ENCODE peak calls at places on chromosomes 2 and 18, in ten cellular contexts. One of them, this sample, is unnamed.

GRCh38 chr2:128412181-128412871 is 93.7 kb upstream of the HS6ST1 start:
- DNase-seq in amygdala: no peak
- DNase-seq in GM03348: no peak
- DNase-seq in transverse colon: no peak
- DNase-seq in left ventricle myocardium superior: no peak
- DNase-seq in amniotic stem cell: no peak
- DNase-seq in AG08396: no peak
- DNase-seq in CD4-positive, alpha-beta T cell: no peak
- DNase-seq in B cell: no peak
- DNase-seq in Calu3: no peak
- DNase-seq in this sample: no peak

GRCh38 chr2:105052773-105053172 is 14.9 kb downstream of the MRPS9 start:
- DNase-seq in transverse colon: peak
- DNase-seq in Calu3: peak
- DNase-seq in CD4-positive, alpha-beta T cell: no peak
- DNase-seq in amniotic stem cell: no peak
- DNase-seq in B cell: no peak
- DNase-seq in AG08396: no peak
- DNase-seq in left ventricle myocardium superior: peak
- DNase-seq in GM03348: no peak
- DNase-seq in amygdala: no peak
- DNase-seq in this sample: no peak

GRCh38 chr2:28664120-28664842 is 87.3 kb upstream of the PPP1CB start:
- DNase-seq in AG08396: no peak
- DNase-seq in B cell: no peak
- DNase-seq in Calu3: no peak
- DNase-seq in CD4-positive, alpha-beta T cell: no peak
- DNase-seq in amniotic stem cell: no peak
- DNase-seq in amygdala: peak
- DNase-seq in left ventricle myocardium superior: peak
- DNase-seq in GM03348: no peak
- DNase-seq in transverse colon: peak
- DNase-seq in this sample: no peak

GRCh38 chr2:133579295-133579694 is 11.0 kb upstream of the NCKAP5 start:
- DNase-seq in left ventricle myocardium superior: peak
- DNase-seq in B cell: no peak
- DNase-seq in GM03348: no peak
- DNase-seq in Calu3: peak
- DNase-seq in AG08396: no peak
- DNase-seq in amniotic stem cell: no peak
- DNase-seq in CD4-positive, alpha-beta T cell: no peak
- DNase-seq in transverse colon: peak
- DNase-seq in amygdala: no peak
- DNase-seq in this sample: no peak

GRCh38 chr2:134124047-134124753 is 129.7 kb upstream of the MGAT5 start:
- DNase-seq in transverse colon: peak
- DNase-seq in Calu3: no peak
- DNase-seq in GM03348: no peak
- DNase-seq in CD4-positive, alpha-beta T cell: no peak
- DNase-seq in left ventricle myocardium superior: no peak
- DNase-seq in amniotic stem cell: no peak
- DNase-seq in amygdala: no peak
- DNase-seq in AG08396: no peak
- DNase-seq in B cell: no peak
- DNase-seq in this sample: no peak

GRCh38 chr2:132620115-132620514 is 49.9 kb downstream of the LYPD1 start:
- DNase-seq in Calu3: no peak
- DNase-seq in GM03348: peak
- DNase-seq in left ventricle myocardium superior: no peak
- DNase-seq in AG08396: peak
- DNase-seq in CD4-positive, alpha-beta T cell: no peak
- DNase-seq in amygdala: no peak
- DNase-seq in B cell: no peak
- DNase-seq in transverse colon: no peak
- DNase-seq in amniotic stem cell: no peak
- DNase-seq in this sample: no peak

GRCh38 chr2:85181844-85182456 is 48.8 kb downstream of the TCF7L1 start:
- DNase-seq in amygdala: no peak
- DNase-seq in GM03348: no peak
- DNase-seq in Calu3: no peak
- DNase-seq in B cell: no peak
- DNase-seq in transverse colon: no peak
- DNase-seq in AG08396: no peak
- DNase-seq in CD4-positive, alpha-beta T cell: no peak
- DNase-seq in left ventricle myocardium superior: no peak
- DNase-seq in amniotic stem cell: no peak
- DNase-seq in this sample: no peak

GRCh38 chr2:237876951-237877491 is 17.6 kb downstream of the RAMP1 start:
- DNase-seq in transverse colon: no peak
- DNase-seq in GM03348: no peak
- DNase-seq in amniotic stem cell: no peak
- DNase-seq in Calu3: no peak
- DNase-seq in B cell: no peak
- DNase-seq in amygdala: no peak
- DNase-seq in left ventricle myocardium superior: no peak
- DNase-seq in CD4-positive, alpha-beta T cell: no peak
- DNase-seq in AG08396: no peak
- DNase-seq in this sample: no peak

GRCh38 chr2:117618607-117619006 is 195.9 kb upstream of the DDX18 start:
- DNase-seq in CD4-positive, alpha-beta T cell: no peak
- DNase-seq in Calu3: no peak
- DNase-seq in left ventricle myocardium superior: no peak
- DNase-seq in AG08396: no peak
- DNase-seq in GM03348: no peak
- DNase-seq in transverse colon: no peak
- DNase-seq in B cell: no peak
- DNase-seq in amygdala: no peak
- DNase-seq in amniotic stem cell: no peak
- DNase-seq in this sample: no peak

GRCh38 chr2:88350641-88351601 is 101.6 kb downstream of the FOXI3 start:
- DNase-seq in left ventricle myocardium superior: peak
- DNase-seq in Calu3: peak
- DNase-seq in amniotic stem cell: no peak
- DNase-seq in AG08396: peak
- DNase-seq in GM03348: peak
- DNase-seq in transverse colon: peak
- DNase-seq in CD4-positive, alpha-beta T cell: peak
- DNase-seq in amygdala: peak
- DNase-seq in B cell: peak
- DNase-seq in this sample: no peak

GRCh38 chr2:58608146-58608545 is 367.0 kb upstream of the FANCL start:
- DNase-seq in left ventricle myocardium superior: no peak
- DNase-seq in Calu3: no peak
- DNase-seq in transverse colon: no peak
- DNase-seq in B cell: no peak
- DNase-seq in amygdala: no peak
- DNase-seq in GM03348: no peak
- DNase-seq in amniotic stem cell: no peak
- DNase-seq in AG08396: no peak
- DNase-seq in CD4-positive, alpha-beta T cell: no peak
- DNase-seq in this sample: no peak

GRCh38 chr2:174785481-174785880 is 21.2 kb upstream of the CHRNA1 start:
- DNase-seq in B cell: no peak
- DNase-seq in GM03348: no peak
- DNase-seq in CD4-positive, alpha-beta T cell: no peak
- DNase-seq in transverse colon: no peak
- DNase-seq in Calu3: no peak
- DNase-seq in AG08396: no peak
- DNase-seq in amniotic stem cell: no peak
- DNase-seq in left ventricle myocardium superior: no peak
- DNase-seq in amygdala: no peak
- DNase-seq in this sample: no peak

GRCh38 chr18:62616331-62616805 is 93.5 kb downstream of the ZCCHC2 start:
- DNase-seq in amygdala: no peak
- DNase-seq in left ventricle myocardium superior: peak
- DNase-seq in GM03348: peak
- DNase-seq in AG08396: no peak
- DNase-seq in CD4-positive, alpha-beta T cell: no peak
- DNase-seq in Calu3: no peak
- DNase-seq in B cell: no peak
- DNase-seq in transverse colon: no peak
- DNase-seq in amniotic stem cell: peak
- DNase-seq in this sample: no peak

GRCh38 chr2:88055049-88055435 is 541 bp downstream of the KRCC1 start:
- DNase-seq in Calu3: no peak
- DNase-seq in amniotic stem cell: no peak
- DNase-seq in AG08396: peak
- DNase-seq in amygdala: no peak
- DNase-seq in left ventricle myocardium superior: no peak
- DNase-seq in transverse colon: no peak
- DNase-seq in CD4-positive, alpha-beta T cell: no peak
- DNase-seq in B cell: no peak
- DNase-seq in GM03348: peak
- DNase-seq in this sample: no peak

GRCh38 chr2:18599509-18600254 is 10.3 kb upstream of the NT5C1B start:
- DNase-seq in GM03348: peak
- DNase-seq in CD4-positive, alpha-beta T cell: no peak
- DNase-seq in B cell: no peak
- DNase-seq in amygdala: no peak
- DNase-seq in Calu3: no peak
- DNase-seq in left ventricle myocardium superior: no peak
- DNase-seq in transverse colon: no peak
- DNase-seq in amniotic stem cell: no peak
- DNase-seq in AG08396: no peak
- DNase-seq in this sample: no peak

GRCh38 chr2:44392338-44392943 is 30.7 kb downstream of the CAMKMT start:
- DNase-seq in B cell: peak
- DNase-seq in AG08396: no peak
- DNase-seq in left ventricle myocardium superior: no peak
- DNase-seq in Calu3: peak
- DNase-seq in transverse colon: peak
- DNase-seq in amygdala: no peak
- DNase-seq in CD4-positive, alpha-beta T cell: peak
- DNase-seq in GM03348: peak
- DNase-seq in amniotic stem cell: peak
- DNase-seq in this sample: no peak

GRCh38 chr18:41165625-41166024 is 789.4 kb upstream of the PIK3C3 start:
- DNase-seq in amygdala: no peak
- DNase-seq in transverse colon: no peak
- DNase-seq in left ventricle myocardium superior: no peak
- DNase-seq in amniotic stem cell: no peak
- DNase-seq in Calu3: no peak
- DNase-seq in AG08396: no peak
- DNase-seq in CD4-positive, alpha-beta T cell: no peak
- DNase-seq in GM03348: no peak
- DNase-seq in B cell: no peak
- DNase-seq in this sample: no peak

GRCh38 chr2:61554604-61555003 is 16.4 kb upstream of the XPO1 start:
- DNase-seq in Calu3: no peak
- DNase-seq in left ventricle myocardium superior: no peak
- DNase-seq in amygdala: no peak
- DNase-seq in amniotic stem cell: no peak
- DNase-seq in CD4-positive, alpha-beta T cell: no peak
- DNase-seq in AG08396: no peak
- DNase-seq in transverse colon: no peak
- DNase-seq in B cell: no peak
- DNase-seq in GM03348: no peak
- DNase-seq in this sample: no peak

GRCh38 chr18:49227456-49227855 is 233.0 kb downstream of the DYM start:
- DNase-seq in B cell: no peak
- DNase-seq in left ventricle myocardium superior: no peak
- DNase-seq in amygdala: no peak
- DNase-seq in Calu3: no peak
- DNase-seq in AG08396: no peak
- DNase-seq in CD4-positive, alpha-beta T cell: no peak
- DNase-seq in amniotic stem cell: no peak
- DNase-seq in transverse colon: peak
- DNase-seq in GM03348: no peak
- DNase-seq in this sample: no peak

GRCh38 chr2:199462167-199462976 is 4.6 kb upstream of the SATB2 start:
- DNase-seq in GM03348: no peak
- DNase-seq in Calu3: no peak
- DNase-seq in amniotic stem cell: no peak
- DNase-seq in AG08396: no peak
- DNase-seq in transverse colon: no peak
- DNase-seq in left ventricle myocardium superior: no peak
- DNase-seq in B cell: no peak
- DNase-seq in amygdala: no peak
- DNase-seq in CD4-positive, alpha-beta T cell: no peak
- DNase-seq in this sample: no peak

GRCh38 chr2:234611209-234611608 is 114.3 kb upstream of the ARL4C start:
- DNase-seq in AG08396: no peak
- DNase-seq in amniotic stem cell: no peak
- DNase-seq in B cell: no peak
- DNase-seq in transverse colon: no peak
- DNase-seq in CD4-positive, alpha-beta T cell: no peak
- DNase-seq in left ventricle myocardium superior: no peak
- DNase-seq in Calu3: peak
- DNase-seq in GM03348: no peak
- DNase-seq in amygdala: no peak
- DNase-seq in this sample: no peak

GRCh38 chr2:235614900-235615712 is 121.3 kb downstream of the AGAP1 start:
- DNase-seq in left ventricle myocardium superior: peak
- DNase-seq in amygdala: peak
- DNase-seq in Calu3: no peak
- DNase-seq in transverse colon: peak
- DNase-seq in AG08396: peak
- DNase-seq in amniotic stem cell: peak
- DNase-seq in B cell: no peak
- DNase-seq in GM03348: peak
- DNase-seq in CD4-positive, alpha-beta T cell: no peak
- DNase-seq in this sample: peak

GRCh38 chr2:150150137-150150536 is 337.3 kb downstream of the RND3 start:
- DNase-seq in CD4-positive, alpha-beta T cell: no peak
- DNase-seq in AG08396: no peak
- DNase-seq in amygdala: no peak
- DNase-seq in B cell: no peak
- DNase-seq in left ventricle myocardium superior: no peak
- DNase-seq in transverse colon: no peak
- DNase-seq in Calu3: no peak
- DNase-seq in GM03348: no peak
- DNase-seq in amniotic stem cell: no peak
- DNase-seq in this sample: no peak

GRCh38 chr2:55768991-55769390 is 75.3 kb upstream of the PNPT1 start:
- DNase-seq in CD4-positive, alpha-beta T cell: no peak
- DNase-seq in transverse colon: no peak
- DNase-seq in GM03348: no peak
- DNase-seq in Calu3: no peak
- DNase-seq in AG08396: no peak
- DNase-seq in B cell: no peak
- DNase-seq in amygdala: no peak
- DNase-seq in left ventricle myocardium superior: no peak
- DNase-seq in amniotic stem cell: no peak
- DNase-seq in this sample: no peak

GRCh38 chr2:5740853-5741252 is 48.7 kb downstream of the SOX11 start:
- DNase-seq in amniotic stem cell: no peak
- DNase-seq in GM03348: no peak
- DNase-seq in CD4-positive, alpha-beta T cell: no peak
- DNase-seq in left ventricle myocardium superior: no peak
- DNase-seq in B cell: no peak
- DNase-seq in Calu3: no peak
- DNase-seq in amygdala: peak
- DNase-seq in AG08396: no peak
- DNase-seq in transverse colon: no peak
- DNase-seq in this sample: no peak

GRCh38 chr2:101188683-101189405 is 37.7 kb upstream of the TBC1D8 start:
- DNase-seq in B cell: no peak
- DNase-seq in CD4-positive, alpha-beta T cell: no peak
- DNase-seq in amygdala: no peak
- DNase-seq in left ventricle myocardium superior: no peak
- DNase-seq in Calu3: peak
- DNase-seq in GM03348: peak
- DNase-seq in AG08396: peak
- DNase-seq in transverse colon: peak
- DNase-seq in amniotic stem cell: peak
- DNase-seq in this sample: no peak

GRCh38 chr2:105521176-105521575 is 122.3 kb upstream of the FHL2 start:
- DNase-seq in B cell: peak
- DNase-seq in amniotic stem cell: peak
- DNase-seq in transverse colon: no peak
- DNase-seq in left ventricle myocardium superior: no peak
- DNase-seq in CD4-positive, alpha-beta T cell: no peak
- DNase-seq in AG08396: peak
- DNase-seq in GM03348: peak
- DNase-seq in Calu3: no peak
- DNase-seq in amygdala: no peak
- DNase-seq in this sample: no peak

GRCh38 chr18:22167471-22168151 is 1.8 kb upstream of the GATA6 start:
- DNase-seq in AG08396: no peak
- DNase-seq in Calu3: peak
- DNase-seq in transverse colon: peak
- DNase-seq in amniotic stem cell: no peak
- DNase-seq in B cell: no peak
- DNase-seq in amygdala: no peak
- DNase-seq in GM03348: peak
- DNase-seq in left ventricle myocardium superior: peak
- DNase-seq in CD4-positive, alpha-beta T cell: no peak
- DNase-seq in this sample: no peak